ENCODE peak calls at places on chromosome 20, in five cellular contexts. One of them, this sample, is unnamed.

GRCh38 chr20:54844346-54844745 is 369.0 kb downstream of the DOK5 start:
- DNase-seq in H1: no peak
- DNase-seq in Peyer's patch: no peak
- DNase-seq in breast epithelium: no peak
- DNase-seq in heart left ventricle: no peak
- DNase-seq in this sample: no peak

GRCh38 chr20:12153616-12154015 is 235.9 kb downstream of the BTBD3 start:
- DNase-seq in H1: no peak
- DNase-seq in Peyer's patch: no peak
- DNase-seq in breast epithelium: no peak
- DNase-seq in heart left ventricle: no peak
- DNase-seq in this sample: no peak

GRCh38 chr20:55918471-55918870 is 86.8 kb downstream of the CBLN4 start:
- DNase-seq in H1: no peak
- DNase-seq in Peyer's patch: no peak
- DNase-seq in breast epithelium: no peak
- DNase-seq in heart left ventricle: no peak
- DNase-seq in this sample: no peak

GRCh38 chr20:41411458-41411857 is 44.8 kb upstream of the EMILIN3 start:
- DNase-seq in H1: no peak
- DNase-seq in Peyer's patch: no peak
- DNase-seq in breast epithelium: no peak
- DNase-seq in heart left ventricle: no peak
- DNase-seq in this sample: no peak

GRCh38 chr20:17747431-17747846 is 47.7 kb downstream of the BANF2 start:
- DNase-seq in H1: no peak
- DNase-seq in Peyer's patch: no peak
- DNase-seq in breast epithelium: no peak
- DNase-seq in heart left ventricle: no peak
- DNase-seq in this sample: no peak

GRCh38 chr20:21101453-21102251 is 4.5 kb downstream of the LINC00237 start:
- DNase-seq in H1: peak; percentile 76
- DNase-seq in Peyer's patch: no peak
- DNase-seq in breast epithelium: no peak
- DNase-seq in heart left ventricle: no peak
- DNase-seq in this sample: no peak

GRCh38 chr20:723756-724155 is 44.5 kb downstream of the SLC52A3 start:
- DNase-seq in H1: no peak
- DNase-seq in Peyer's patch: no peak
- DNase-seq in breast epithelium: peak; percentile 46
- DNase-seq in heart left ventricle: peak; percentile 67
- DNase-seq in this sample: no peak

GRCh38 chr20:59749293-59749680 is 144.9 kb downstream of the PHACTR3 start:
- DNase-seq in H1: no peak
- DNase-seq in Peyer's patch: no peak
- DNase-seq in breast epithelium: no peak
- DNase-seq in heart left ventricle: peak; percentile 46
- DNase-seq in this sample: no peak

GRCh38 chr20:20409326-20409725 is 41.4 kb downstream of the INSM1 start:
- DNase-seq in H1: no peak
- DNase-seq in Peyer's patch: no peak
- DNase-seq in breast epithelium: no peak
- DNase-seq in heart left ventricle: no peak
- DNase-seq in this sample: no peak

GRCh38 chr20:32580970-32581838 is 3.9 kb downstream of the NOL4L start:
- DNase-seq in H1: no peak
- DNase-seq in Peyer's patch: no peak
- DNase-seq in breast epithelium: no peak
- DNase-seq in heart left ventricle: no peak
- DNase-seq in this sample: no peak

GRCh38 chr20:1813101-1813529 is 82.1 kb upstream of the SIRPA start:
- DNase-seq in H1: no peak
- DNase-seq in Peyer's patch: peak; percentile 65
- DNase-seq in breast epithelium: no peak
- DNase-seq in heart left ventricle: peak; percentile 79
- DNase-seq in this sample: no peak

GRCh38 chr20:6704132-6704861 is 63.2 kb upstream of the BMP2 start:
- DNase-seq in H1: no peak
- DNase-seq in Peyer's patch: peak; percentile 52
- DNase-seq in breast epithelium: no peak
- DNase-seq in heart left ventricle: peak; percentile 34
- DNase-seq in this sample: no peak

GRCh38 chr20:31711416-31712111 is 11.1 kb downstream of the BCL2L1 start:
- DNase-seq in H1: no peak
- DNase-seq in Peyer's patch: no peak
- DNase-seq in breast epithelium: no peak
- DNase-seq in heart left ventricle: no peak
- DNase-seq in this sample: no peak

GRCh38 chr20:46814366-46815232 is 80.0 kb upstream of the EYA2 start:
- DNase-seq in H1: no peak
- DNase-seq in Peyer's patch: no peak
- DNase-seq in breast epithelium: no peak
- DNase-seq in heart left ventricle: no peak
- DNase-seq in this sample: no peak

GRCh38 chr20:34355427-34355826 is 7.6 kb upstream of the ITCH start:
- DNase-seq in H1: no peak
- DNase-seq in Peyer's patch: no peak
- DNase-seq in breast epithelium: no peak
- DNase-seq in heart left ventricle: no peak
- DNase-seq in this sample: no peak

GRCh38 chr20:23231561-23232218 is 118.9 kb upstream of the NXT1 start:
- DNase-seq in H1: peak; percentile 30
- DNase-seq in Peyer's patch: no peak
- DNase-seq in breast epithelium: no peak
- DNase-seq in heart left ventricle: no peak
- DNase-seq in this sample: no peak

GRCh38 chr20:8287328-8287727 is 155.3 kb downstream of the PLCB1 start:
- DNase-seq in H1: no peak
- DNase-seq in Peyer's patch: no peak
- DNase-seq in breast epithelium: no peak
- DNase-seq in heart left ventricle: no peak
- DNase-seq in this sample: no peak

GRCh38 chr20:15155848-15156401 is 818.5 kb upstream of the FLRT3 start:
- DNase-seq in H1: no peak
- DNase-seq in Peyer's patch: no peak
- DNase-seq in breast epithelium: no peak
- DNase-seq in heart left ventricle: no peak
- DNase-seq in this sample: no peak

GRCh38 chr20:38128691-38129090 is 36.4 kb downstream of the TGM2 start:
- DNase-seq in H1: no peak
- DNase-seq in Peyer's patch: peak; percentile 42
- DNase-seq in breast epithelium: no peak
- DNase-seq in heart left ventricle: no peak
- DNase-seq in this sample: no peak
- TF ChIP-seq POLR2A in H1: no peak
- TF ChIP-seq POLR2A in Peyer's patch: no peak
- TF ChIP-seq POLR2A in breast epithelium: no peak
- TF ChIP-seq POLR2A in heart left ventricle: no peak
- TF ChIP-seq POLR2A in this sample: no peak

GRCh38 chr20:4946585-4947378 is 54.5 kb downstream of the SLC23A2 start:
- DNase-seq in H1: no peak
- DNase-seq in Peyer's patch: peak; percentile 50
- DNase-seq in breast epithelium: no peak
- DNase-seq in heart left ventricle: no peak
- DNase-seq in this sample: no peak
- H3K27ac ChIP-seq in H1: no peak overlapping the region
- H3K27ac ChIP-seq in Peyer's patch: no peak overlapping the region
- H3K27ac ChIP-seq in breast epithelium: no peak overlapping the region
- H3K27ac ChIP-seq in heart left ventricle: no peak overlapping the region
- H3K27ac ChIP-seq in this sample: no peak overlapping the region

DNA sequence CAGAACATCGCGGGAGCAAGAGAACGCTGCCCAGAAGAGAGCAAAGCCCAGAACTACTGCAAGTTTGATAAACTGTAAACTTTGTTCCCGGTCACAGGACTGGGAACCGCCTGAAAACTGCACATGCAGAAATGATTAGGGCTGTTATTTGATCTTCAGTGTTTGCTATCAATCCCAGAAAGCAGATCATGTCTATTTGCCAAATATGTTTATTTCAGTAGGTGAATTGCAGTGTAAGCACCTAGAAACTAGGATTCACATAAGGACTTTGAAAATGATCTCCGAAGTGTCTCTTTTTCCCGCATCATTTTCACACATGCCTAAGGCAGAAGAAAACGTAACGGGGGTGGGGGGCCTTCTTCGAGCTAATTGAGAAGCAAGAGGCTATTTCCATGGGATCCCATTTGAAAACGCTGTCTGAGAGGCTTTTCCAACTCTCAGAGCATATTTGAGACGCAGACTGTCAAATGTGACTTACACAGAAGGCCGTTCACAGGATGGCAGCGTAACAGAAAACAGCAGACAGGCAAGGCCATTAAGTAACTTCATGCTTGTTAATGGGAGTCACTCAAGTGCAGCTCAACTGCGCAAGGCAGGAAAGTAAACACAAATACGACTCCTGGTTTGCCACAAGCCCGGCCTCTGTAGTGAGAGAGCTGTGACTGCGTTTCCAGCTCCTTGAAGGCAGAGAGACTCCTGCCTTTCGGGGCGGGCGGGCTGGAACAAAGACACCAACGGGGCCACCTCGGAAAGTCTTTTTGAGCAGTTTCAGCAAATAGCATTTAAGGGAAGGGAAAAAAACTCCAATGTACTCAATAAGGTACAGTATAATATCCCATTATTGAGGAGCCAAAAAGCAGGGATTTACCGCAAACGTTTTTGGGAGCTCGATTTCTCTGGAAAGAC is 144.7 kb upstream of the ZNF217 start:
- DNase-seq in H1: no peak
- DNase-seq in Peyer's patch: peak; percentile 87
- DNase-seq in breast epithelium: peak; percentile 70
- DNase-seq in heart left ventricle: peak; percentile 70
- DNase-seq in this sample: no peak
- TF ChIP-seq POLR2A in H1: no peak
- TF ChIP-seq POLR2A in Peyer's patch: peak; percentile 78
- TF ChIP-seq POLR2A in breast epithelium: peak; percentile 14
- TF ChIP-seq POLR2A in heart left ventricle: no peak
- TF ChIP-seq POLR2A in this sample: no peak

DNA sequence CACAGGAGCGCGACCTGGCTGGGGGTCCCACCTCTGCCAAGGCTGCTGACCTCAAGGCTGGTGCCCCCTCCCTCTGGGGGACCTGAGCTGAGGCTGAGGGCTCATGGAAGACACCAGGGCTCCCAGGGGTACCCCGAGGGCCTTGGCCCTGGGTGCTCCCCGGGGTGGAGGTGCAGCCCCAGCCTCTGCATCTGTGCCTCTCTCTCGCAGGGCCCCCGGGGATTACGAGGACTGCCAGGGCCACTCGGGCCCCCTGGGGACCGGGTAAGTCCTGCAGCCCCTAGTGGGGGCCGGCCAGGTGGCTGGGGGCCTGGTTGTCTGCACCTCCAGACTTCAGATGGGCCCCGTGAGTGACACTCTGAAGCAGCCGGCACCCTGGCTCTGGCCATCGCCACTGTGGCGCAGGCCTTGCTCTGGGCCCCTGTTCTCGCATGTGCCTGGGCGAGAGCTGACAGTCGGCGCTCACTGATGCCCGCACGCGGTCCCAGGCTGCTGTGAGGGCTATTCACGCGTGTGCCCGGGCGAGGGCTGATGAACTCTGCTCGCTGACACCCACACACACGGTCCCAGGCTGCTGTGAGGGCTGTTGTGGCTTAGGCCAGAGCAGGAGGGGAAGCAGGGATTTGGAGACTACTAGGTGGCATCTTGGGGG is 9.3 kb downstream of the COL9A3 start:
- DNase-seq in H1: no peak
- DNase-seq in Peyer's patch: no peak
- DNase-seq in breast epithelium: no peak
- DNase-seq in heart left ventricle: no peak
- DNase-seq in this sample: no peak
- H3K27ac ChIP-seq in H1: no peak overlapping the region
- H3K27ac ChIP-seq in Peyer's patch: no peak overlapping the region
- H3K27ac ChIP-seq in breast epithelium: no peak overlapping the region
- H3K27ac ChIP-seq in heart left ventricle: no peak overlapping the region
- H3K27ac ChIP-seq in this sample: no peak overlapping the region

GRCh38 chr20:63625771-63626423 is 1.0 kb downstream of the GMEB2 start:
- DNase-seq in H1: no peak
- DNase-seq in Peyer's patch: no peak
- DNase-seq in breast epithelium: no peak
- DNase-seq in heart left ventricle: peak; percentile 30
- DNase-seq in this sample: no peak
- TF ChIP-seq POLR2A in H1: no peak
- TF ChIP-seq POLR2A in Peyer's patch: no peak
- TF ChIP-seq POLR2A in breast epithelium: no peak
- TF ChIP-seq POLR2A in heart left ventricle: no peak
- TF ChIP-seq POLR2A in this sample: no peak

DNA sequence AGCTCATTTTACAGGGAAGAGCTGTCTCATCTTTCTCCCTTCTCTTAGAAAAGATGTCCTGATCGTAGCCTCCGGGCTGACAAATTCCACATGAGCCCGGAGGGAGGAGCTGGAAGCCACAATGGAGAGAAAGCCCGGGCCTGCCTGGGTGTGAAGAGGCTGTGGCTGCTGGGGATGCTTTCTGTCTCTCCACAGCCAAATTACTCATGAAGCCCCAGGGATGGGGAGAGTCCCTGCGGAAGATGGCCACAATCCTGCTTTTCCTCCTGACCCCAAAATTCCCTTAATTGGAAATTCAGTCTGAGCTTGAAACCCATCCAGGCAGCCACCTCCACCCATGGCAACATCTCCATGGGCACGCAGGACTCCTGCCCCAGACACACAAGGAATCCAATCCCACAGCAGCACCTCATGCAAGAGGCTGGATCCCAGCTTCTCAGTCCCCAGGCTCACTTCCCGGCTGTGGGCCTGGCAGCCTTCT is 32.4 kb downstream of the JPH2 start:
- DNase-seq in H1: no peak
- DNase-seq in Peyer's patch: no peak
- DNase-seq in breast epithelium: peak; percentile 82
- DNase-seq in heart left ventricle: peak; percentile 24
- DNase-seq in this sample: no peak
- H3K27ac ChIP-seq in H1: no peak overlapping the region
- H3K27ac ChIP-seq in Peyer's patch: peak overlapping the region; percentile 76
- H3K27ac ChIP-seq in breast epithelium: peak overlapping the region; percentile 90
- H3K27ac ChIP-seq in heart left ventricle: peak overlapping the region; percentile 91
- H3K27ac ChIP-seq in this sample: peak overlapping the region; percentile 84

DNA sequence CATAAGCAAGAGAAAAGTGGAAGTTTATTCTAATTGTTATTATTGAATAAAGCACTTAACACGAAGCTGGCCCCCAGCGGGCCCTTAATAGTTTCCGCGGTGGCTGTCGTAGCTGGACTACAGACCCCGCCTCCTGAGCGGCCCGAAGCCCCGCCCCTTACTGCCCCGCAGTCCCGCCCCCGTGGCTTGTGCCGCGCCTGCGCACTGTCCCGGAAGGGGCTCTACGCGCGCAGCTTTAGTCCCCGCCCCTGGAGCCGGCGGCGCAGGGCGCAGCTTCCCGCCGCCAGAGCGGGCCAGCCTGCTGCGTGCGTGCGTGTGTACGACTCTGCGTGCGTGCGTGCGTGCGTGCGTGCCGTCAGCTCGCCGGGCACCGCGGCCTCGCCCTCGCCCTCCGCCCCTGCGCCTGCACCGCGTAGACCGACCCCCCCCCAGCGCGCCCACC is at the start of gene VAPB:
- DNase-seq in H1: peak; percentile 99
- DNase-seq in Peyer's patch: peak; percentile 97
- DNase-seq in breast epithelium: peak; percentile 90
- DNase-seq in heart left ventricle: peak; percentile 97
- DNase-seq in this sample: peak; percentile 68
- TF ChIP-seq POLR2A in H1: no peak
- TF ChIP-seq POLR2A in Peyer's patch: peak; percentile 94
- TF ChIP-seq POLR2A in breast epithelium: no peak
- TF ChIP-seq POLR2A in heart left ventricle: no peak
- TF ChIP-seq POLR2A in this sample: no peak

GRCh38 chr20:50098259-50098658 is 14.7 kb downstream of the UBE2V1 start:
- DNase-seq in H1: no peak
- DNase-seq in Peyer's patch: no peak
- DNase-seq in breast epithelium: no peak
- DNase-seq in heart left ventricle: no peak
- DNase-seq in this sample: no peak
- H3K27ac ChIP-seq in H1: no peak overlapping the region
- H3K27ac ChIP-seq in Peyer's patch: no peak overlapping the region
- H3K27ac ChIP-seq in breast epithelium: no peak overlapping the region
- H3K27ac ChIP-seq in heart left ventricle: peak overlapping the region; percentile 12
- H3K27ac ChIP-seq in this sample: no peak overlapping the region